ENCODE peak calls at places on chromosomes 6 and 20, in four cellular contexts. R, D, M and Y are unnamed samples. For H3K9me3 and H3K4me1, the result is how much of the 10 kb centered on the place peaks cover.

GRCh38 chr20:61306935-61307475 is 54.9 kb downstream of the CDH4 start:
- DNase-seq in R (no peak), D (no peak), M (no peak), Y (no peak)

GRCh38 chr20:58634121-58634817 is 16.8 kb upstream of the STX16 start:
- DNase-seq in D (no peak), R (peak), M (no peak), Y (peak)

GRCh38 chr20:17622086-17622850 is 52.4 kb downstream of the DSTN start:
- DNase-seq in D (no peak), M (no peak), R (peak), Y (no peak)

GRCh38 chr6:33276581-33276863 is 401 bp upstream of the B3GALT4 start:
- DNase-seq in M (peak), R (no peak), D (no peak), Y (no peak)

GRCh38 chr6:130520801-130521200 is 155.0 kb downstream of the TMEM200A start:
- DNase-seq in M (no peak), D (no peak), R (no peak), Y (no peak)

GRCh38 chr6:140809694-140810101 is 1323.0 kb upstream of the GJE1 start:
- DNase-seq in R (no peak), D (no peak), M (no peak), Y (no peak)

GRCh38 chr6:81693212-81693611 is 59.3 kb downstream of the TENT5A start:
- DNase-seq in R (no peak), M (no peak), D (no peak), Y (no peak)

GRCh38 chr6:108598316-108598863 is 37.7 kb downstream of the FOXO3 start:
- DNase-seq in D (no peak), R (no peak), M (peak), Y (no peak)

GRCh38 chr20:47146703-47147102 is 209.8 kb downstream of the ZMYND8 start:
- DNase-seq in R (no peak), D (no peak), M (no peak), Y (no peak)

GRCh38 chr6:131387706-131388455 is 185.1 kb upstream of the ARG1 start:
- DNase-seq in D (no peak), M (no peak), R (no peak), Y (no peak)

GRCh38 chr6:38813451-38813850 is 98.3 kb downstream of the DNAH8 start:
- DNase-seq in M (no peak), D (no peak), R (no peak), Y (no peak)

GRCh38 chr6:51098246-51098645 is 279.6 kb downstream of the TFAP2B start:
- DNase-seq in D (no peak), R (no peak), M (no peak), Y (no peak)

GRCh38 chr20:34012735-34013134 is 19.0 kb downstream of the RALY start:
- DNase-seq in D (no peak), M (no peak), R (no peak), Y (no peak)

GRCh38 chr6:65259080-65259479 is 447.9 kb downstream of the EYS start:
- DNase-seq in M (no peak), D (no peak), R (no peak), Y (no peak)

GRCh38 chr6:122730775-122731386 is 48.6 kb upstream of the FABP7 start:
- DNase-seq in D (no peak), M (peak), R (no peak), Y (no peak)

GRCh38 chr6:35152067-35152707 is 11.0 kb upstream of the TCP11 start:
- DNase-seq in M (no peak), D (no peak), R (no peak), Y (no peak)

GRCh38 chr6:1285589-1286340 is 26.1 kb upstream of the FOXQ1 start:
- DNase-seq in M (no peak), D (peak), R (no peak), Y (no peak)

GRCh38 chr6:46221221-46221793 is 50.5 kb upstream of the ENPP5 start:
- DNase-seq in R (no peak), D (peak), M (peak), Y (no peak)

GRCh38 chr6:31495580-31495979 is 2.4 kb upstream of the MICB start:
- DNase-seq in M (peak), D (no peak), R (no peak), Y (no peak)

GRCh38 chr20:38831995-38832620 is 26.6 kb downstream of the PPP1R16B start:
- DNase-seq in M (no peak), D (no peak), R (no peak), Y (no peak)

GRCh38 chr20:2754426-2754825 is 46.0 kb downstream of the CPXM1 start:
- DNase-seq in R (peak), M (no peak), D (no peak), Y (no peak)

GRCh38 chr6:144439016-144439415 is 153.9 kb downstream of the UTRN start:
- DNase-seq in M (no peak), D (no peak), R (no peak), Y (no peak)

GRCh38 chr6:144434308-144434990 is 149.3 kb downstream of the UTRN start:
- DNase-seq in D (no peak), M (no peak), R (no peak), Y (no peak)

GRCh38 chr6:144435602-144436426 is 150.7 kb downstream of the UTRN start:
- DNase-seq in D (no peak), R (no peak), M (no peak), Y (no peak)

GRCh38 chr6:144438103-144438502 is 153.0 kb downstream of the UTRN start:
- DNase-seq in D (no peak), M (no peak), R (no peak), Y (no peak)

GRCh38 chr6:144437105-144437504 is 152.0 kb downstream of the UTRN start:
- DNase-seq in M (no peak), R (no peak), D (no peak), Y (no peak)
- H3K9me3 ChIP-seq in M (under half), R (under half), D (under half), Y (under half)

GRCh38 chr6:111753573-111753972 is 119.7 kb downstream of the FYN start:
- DNase-seq in D (no peak), R (no peak), M (no peak), Y (no peak)

GRCh38 chr6:111754423-111754822 is 118.8 kb downstream of the FYN start:
- DNase-seq in D (no peak), M (no peak), R (no peak), Y (no peak)

GRCh38 chr6:111750147-111750546 is 123.1 kb downstream of the FYN start:
- DNase-seq in D (no peak), R (no peak), M (no peak), Y (no peak)

GRCh38 chr6:111750753-111751684 is 122.2 kb downstream of the FYN start:
- DNase-seq in M (peak), R (no peak), D (peak), Y (no peak)

GRCh38 chr6:111752476-111752875 is 120.8 kb downstream of the FYN start:
- DNase-seq in R (no peak), M (no peak), D (no peak), Y (no peak)
- H3K4me1 ChIP-seq in R (under half), M (half or more), D (under half), Y (under half)

GRCh38 chr6:168376811-168377480 is 57.4 kb upstream of the DACT2 start:
- DNase-seq in M (no peak), R (peak), D (peak), Y (no peak)
- H3K9me3 ChIP-seq in M (under half), R (under half), D (under half), Y (under half)

DNA sequence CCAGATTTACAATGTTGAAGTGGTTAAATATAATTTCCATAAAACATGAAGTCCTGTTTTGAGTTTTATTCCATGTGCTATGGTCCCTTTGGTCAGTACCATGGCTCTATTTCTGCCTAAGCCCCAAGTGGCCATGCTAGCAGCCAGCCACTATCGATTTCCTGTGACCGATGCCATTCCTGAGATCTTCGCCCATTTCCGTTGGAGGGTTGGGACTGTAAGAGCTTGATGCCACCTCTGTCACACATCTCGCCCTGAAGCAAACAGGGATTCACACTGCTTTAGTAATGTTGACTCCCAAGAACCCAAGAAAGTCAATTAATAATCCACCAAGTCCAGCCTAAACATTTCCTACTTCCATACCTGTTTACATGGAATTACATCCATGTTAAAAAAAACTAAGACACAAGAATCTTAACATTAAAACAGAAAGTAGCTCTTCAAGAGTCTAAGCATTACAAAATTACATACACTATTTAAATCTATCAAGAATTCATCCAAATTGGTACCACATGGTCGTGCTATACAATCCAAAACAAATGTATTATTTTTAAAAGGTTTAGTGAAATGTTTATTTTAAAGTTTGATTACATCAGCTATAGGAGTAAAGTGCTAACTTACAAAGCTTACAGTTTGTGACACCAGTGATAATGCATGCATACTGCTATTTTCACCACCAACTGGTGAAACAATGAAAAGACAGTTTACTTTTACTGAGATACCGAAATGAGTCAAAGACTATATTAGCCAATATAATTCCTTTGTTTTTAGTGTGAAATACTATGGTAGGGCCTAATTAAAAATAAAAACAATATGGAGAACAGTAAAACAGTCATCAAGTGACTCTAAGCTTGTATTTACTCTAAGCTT is 2.5 kb downstream of the RBM39 start:
- DNase-seq in R (no peak), D (no peak), M (peak), Y (peak)
- H3K4me1 ChIP-seq in R (half or more), D (under half), M (half or more), Y (half or more)

GRCh38 chr6:155946860-155947259 is 491.2 kb upstream of the NOX3 start:
- DNase-seq in M (no peak), R (no peak), D (no peak), Y (no peak)

GRCh38 chr6:155939253-155939652 is 483.6 kb upstream of the NOX3 start:
- DNase-seq in M (no peak), R (no peak), D (no peak), Y (no peak)

GRCh38 chr6:155949256-155949655 is 493.6 kb upstream of the NOX3 start:
- DNase-seq in M (no peak), D (no peak), R (no peak), Y (no peak)

GRCh38 chr6:155943635-155944034 is 488.0 kb upstream of the NOX3 start:
- DNase-seq in M (no peak), R (no peak), D (no peak), Y (no peak)
- H3K9me3 ChIP-seq in M (under half), R (under half), D (under half), Y (under half)

GRCh38 chr20:10602141-10602660 is 71.6 kb downstream of the JAG1 start:
- DNase-seq in D (no peak), M (no peak), R (no peak), Y (no peak)
- H3K4me1 ChIP-seq in D (under half), M (under half), R (under half), Y (under half)

GRCh38 chr6:168011291-168011690 is 13.8 kb downstream of the KIF25 start:
- DNase-seq in R (no peak), M (no peak), D (no peak), Y (no peak)
- H3K9me3 ChIP-seq in R (under half), M (under half), D (under half), Y (under half)

GRCh38 chr6:166617359-166617758 is 9.7 kb downstream of the RPS6KA2 start:
- DNase-seq in D (no peak), R (no peak), M (no peak), Y (no peak)
- H3K4me1 ChIP-seq in D (under half), R (half or more), M (under half), Y (under half)

DNA sequence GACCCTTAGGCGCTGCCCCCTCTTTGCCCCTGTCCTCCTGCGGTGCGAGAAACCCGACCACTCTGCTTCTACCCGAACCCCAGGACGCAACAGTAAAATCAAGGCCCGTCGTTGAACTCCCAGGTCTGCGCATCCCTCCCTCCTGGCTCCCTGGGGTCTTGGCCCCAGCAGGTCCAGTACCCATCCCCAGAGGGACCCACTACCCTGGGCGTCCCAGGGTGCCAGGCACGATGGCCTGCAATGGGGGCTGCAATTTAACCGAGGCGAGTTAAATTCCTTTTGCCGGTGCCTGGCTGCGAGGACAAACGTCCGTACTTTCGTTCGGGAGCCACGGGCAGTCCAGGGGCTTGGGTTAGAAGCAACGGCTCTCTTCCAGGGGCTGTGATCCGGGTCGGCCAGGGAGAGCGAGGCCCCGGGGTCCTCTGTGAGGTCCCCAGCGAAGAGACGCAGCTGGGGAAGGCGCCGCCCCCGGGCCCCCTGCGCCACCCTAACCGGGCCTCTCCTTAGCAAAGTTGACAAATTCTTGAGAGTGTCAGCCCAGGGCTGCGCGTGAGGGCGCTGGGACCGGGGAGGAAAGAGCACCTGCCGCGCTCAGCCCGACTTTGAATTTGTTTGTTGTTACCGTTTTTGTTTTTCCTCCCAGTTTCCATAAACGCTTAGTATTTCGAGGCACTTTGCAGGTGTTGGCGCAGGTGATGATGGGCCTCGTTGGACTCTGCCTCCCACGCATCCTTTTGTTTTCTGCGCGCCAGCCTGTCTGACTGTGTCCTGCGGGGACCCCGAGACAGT is 6.1 kb downstream of the OLIG3 start:
- DNase-seq in R (no peak), D (no peak), M (no peak), Y (no peak)
- H3K9me3 ChIP-seq in R (under half), D (under half), M (under half), Y (under half)

GRCh38 chr6:3398755-3399671 is 57.8 kb downstream of the SLC22A23 start:
- DNase-seq in D (peak), R (peak), M (no peak), Y (no peak)
- H3K4me1 ChIP-seq in D (under half), R (under half), M (under half), Y (under half)